ENCODE peak calls at places on chromosomes 12 and 14, in eight cellular contexts. R is AG09319; E is amygdala; H is stimulated activated CD4-positive, alpha-beta T cell treated with anti-CD3 and anti-CD28 coated beads, Interleukin-1b, Interleukin-23, amount 100 ng/mL, for 24 hours; F is substantia nigra; Q is putamen; X is GM23248; I is endothelial cell. Z is an unnamed sample.

GRCh38 chr12:92158711-92159534 is 13.3 kb upstream of the BTG1 start:
- DNase-seq in R (no peak), E (no peak), H (no peak), F (no peak), Q (no peak), X (no peak), I (no peak), Z (no peak)

GRCh38 chr14:89828473-89829200 is 125.9 kb downstream of the EFCAB11 start:
- DNase-seq in R (peak; percentile 24), E (no peak), H (no peak), F (no peak), Q (no peak), X (no peak), I (no peak), Z (no peak)

GRCh38 chr14:90419200-90419599 is 22.4 kb downstream of the CALM1 start:
- DNase-seq in R (peak; percentile 75), E (no peak), H (no peak), F (no peak), Q (no peak), X (peak; percentile 95), I (peak; percentile 27), Z (peak; percentile 64)

GRCh38 chr12:123097521-123098084 is 53.3 kb downstream of the PITPNM2 start:
- DNase-seq in R (no peak), E (no peak), H (no peak), F (no peak), Q (no peak), X (no peak), I (no peak), Z (peak; percentile 15)

GRCh38 chr14:36506732-36507614 is 13.1 kb downstream of the NKX2-1 start:
- DNase-seq in R (no peak), E (no peak), H (no peak), F (no peak), Q (no peak), X (no peak), I (no peak), Z (no peak)

GRCh38 chr12:96170762-96171161 is 23.4 kb upstream of the ELK3 start:
- DNase-seq in R (no peak), E (no peak), H (no peak), F (no peak), Q (no peak), X (no peak), I (no peak), Z (no peak)

GRCh38 chr12:120230326-120230973 is 29.5 kb upstream of the RPLP0 start:
- DNase-seq in R (peak; percentile 86), E (no peak), H (no peak), F (no peak), Q (no peak), X (peak; percentile 94), I (no peak), Z (peak; percentile 55)

GRCh38 chr12:113186033-113186365 is 478 bp downstream of the RITA1 start:
- DNase-seq in R (no peak), E (no peak), H (no peak), F (no peak), Q (no peak), X (peak; percentile 43), I (no peak), Z (no peak)

GRCh38 chr14:100018482-100018881 is 46.7 kb upstream of the EVL start:
- DNase-seq in R (no peak), E (no peak), H (no peak), F (no peak), Q (no peak), X (no peak), I (no peak), Z (no peak)

GRCh38 chr14:78448483-78449094 is 278.4 kb downstream of the NRXN3 start:
- DNase-seq in R (no peak), E (peak; percentile 25), H (no peak), F (peak; percentile 39), Q (peak; percentile 50), X (peak; percentile 42), I (peak; percentile 73), Z (peak; percentile 13)

GRCh38 chr14:104749111-104749649 is 3.8 kb upstream of the SIVA1 start:
- DNase-seq in R (no peak), E (no peak), H (no peak), F (peak; percentile 41), Q (peak; percentile 77), X (peak; percentile 82), I (no peak), Z (peak; percentile 44)

GRCh38 chr14:50530358-50530757 is 2.0 kb downstream of the MAP4K5 start:
- DNase-seq in R (no peak), E (no peak), H (no peak), F (no peak), Q (no peak), X (peak; percentile 78), I (no peak), Z (no peak)

GRCh38 chr12:103799504-103800251 is 41.4 kb downstream of the NT5DC3 start:
- DNase-seq in R (peak; percentile 10), E (no peak), H (no peak), F (no peak), Q (no peak), X (peak; percentile 50), I (no peak), Z (no peak)

GRCh38 chr14:86574026-86574777 is 1044.3 kb downstream of the FLRT2 start:
- DNase-seq in R (peak; percentile 4), E (no peak), H (no peak), F (no peak), Q (no peak), X (no peak), I (no peak), Z (no peak)

GRCh38 chr12:87704374-87704773 is 324.8 kb downstream of the C12orf50 start:
- DNase-seq in R (no peak), E (no peak), H (no peak), F (no peak), Q (no peak), X (no peak), I (no peak), Z (no peak)

GRCh38 chr14:90454041-90455000 is 57.5 kb downstream of the CALM1 start:
- DNase-seq in R (peak; percentile 51), E (peak; percentile 69), H (no peak), F (peak; percentile 98), Q (peak; percentile 98), X (peak; percentile 75), I (peak; percentile 84), Z (peak; percentile 38)

GRCh38 chr12:110365743-110366473 is 37.6 kb downstream of the ANAPC7 start:
- DNase-seq in R (no peak), E (no peak), H (no peak), F (no peak), Q (no peak), X (no peak), I (no peak), Z (no peak)

GRCh38 chr12:69685810-69686209 is 13.3 kb downstream of the BEST3 start:
- DNase-seq in R (no peak), E (no peak), H (no peak), F (no peak), Q (no peak), X (peak; percentile 81), I (no peak), Z (no peak)

GRCh38 chr14:80216818-80217217 is 5.5 kb upstream of the DIO2 start:
- DNase-seq in R (no peak), E (no peak), H (no peak), F (no peak), Q (no peak), X (no peak), I (no peak), Z (no peak)

GRCh38 chr14:63605041-63605532 is 36.6 kb downstream of the WDR89 start:
- DNase-seq in R (no peak), E (no peak), H (no peak), F (no peak), Q (no peak), X (no peak), I (no peak), Z (no peak)

GRCh38 chr12:98352218-98352811 is 163.1 kb upstream of the TMPO start:
- DNase-seq in R (peak; percentile 0), E (no peak), H (no peak), F (no peak), Q (no peak), X (peak; percentile 86), I (no peak), Z (no peak)

GRCh38 chr12:94174576-94174975 is 26.2 kb downstream of the PLXNC1 start:
- DNase-seq in R (no peak), E (no peak), H (no peak), F (no peak), Q (no peak), X (no peak), I (no peak), Z (peak; percentile 27)

GRCh38 chr14:31449971-31450610 is 7.2 kb downstream of the DTD2 start:
- DNase-seq in R (no peak), E (no peak), H (no peak), F (no peak), Q (peak; percentile 33), X (peak; percentile 68), I (no peak), Z (no peak)

GRCh38 chr12:103181366-103182152 is 224.1 kb downstream of the ASCL1 start:
- DNase-seq in R (no peak), E (no peak), H (no peak), F (no peak), Q (no peak), X (no peak), I (no peak), Z (no peak)

GRCh38 chr12:12121022-12121421 is 50.3 kb downstream of the BCL2L14 start:
- DNase-seq in R (no peak), E (no peak), H (no peak), F (no peak), Q (no peak), X (peak; percentile 12), I (no peak), Z (no peak)

GRCh38 chr12:114316076-114316475 is 89.9 kb downstream of the TBX5 start:
- DNase-seq in R (no peak), E (no peak), H (no peak), F (no peak), Q (no peak), X (peak; percentile 90), I (no peak), Z (no peak)

GRCh38 chr12:26555139-26555538 is 277.9 kb downstream of the ITPR2 start:
- DNase-seq in R (no peak), E (no peak), H (no peak), F (no peak), Q (no peak), X (peak; percentile 3), I (no peak), Z (no peak)

GRCh38 chr14:104729835-104730181 is 5.8 kb downstream of the ADSS1 start:
- DNase-seq in R (no peak), E (no peak), H (no peak), F (no peak), Q (no peak), X (no peak), I (no peak), Z (no peak)

GRCh38 chr12:94650143-94651056 is at the start of gene TMCC3:
- DNase-seq in R (no peak), E (peak; percentile 31), H (no peak), F (peak; percentile 48), Q (peak; percentile 84), X (peak; percentile 62), I (peak; percentile 61), Z (peak; percentile 16)

GRCh38 chr12:112466011-112466422 is 47.3 kb downstream of the PTPN11 start:
- DNase-seq in R (no peak), E (no peak), H (no peak), F (no peak), Q (no peak), X (no peak), I (no peak), Z (no peak)

GRCh38 chr14:24092960-24093900 is 881 bp upstream of the PCK2 start:
- DNase-seq in R (no peak), E (no peak), H (no peak), F (no peak), Q (no peak), X (no peak), I (no peak), Z (no peak)

GRCh38 chr12:53561590-53561953 is 54.3 kb upstream of the NPFF start:
- DNase-seq in R (no peak), E (no peak), H (no peak), F (no peak), Q (no peak), X (peak; percentile 94), I (no peak), Z (no peak)